ENCODE peak calls at places on chromosomes 4 and X, in nine cellular contexts. S, G, C, P, D, H, V, X and I are unnamed samples.

GRCh38 chrX:48826135-48826875 is at the start of gene ERAS:
- DNase-seq in G (no peak), S (no peak), C (no peak), H (no peak), D (no peak), V (no peak), P (no peak), X (no peak), I (no peak)

GRCh38 chrX:10087391-10087790 is 69.4 kb upstream of the CLCN4 start:
- DNase-seq in V (no peak), S (no peak), G (no peak), H (no peak), X (no peak), D (no peak), P (no peak), C (no peak), I (no peak)

GRCh38 chr4:38210396-38211114 is 250.4 kb downstream of the PTTG2 start:
- DNase-seq in S (no peak), G (no peak), D (no peak), V (no peak), H (no peak), P (no peak), C (no peak), X (peak; percentile 75), I (no peak)

GRCh38 chr4:37722000-37722638 is 35.9 kb upstream of the RELL1 start:
- DNase-seq in H (no peak), V (no peak), C (no peak), X (no peak), G (no peak), S (no peak), P (no peak), D (no peak), I (no peak)

GRCh38 chr4:163815776-163816175 is 321.3 kb downstream of the TMA16 start:
- DNase-seq in S (no peak), V (no peak), G (no peak), P (no peak), C (no peak), H (no peak), D (no peak), X (no peak), I (no peak)

GRCh38 chrX:12548746-12549145 is 242.5 kb upstream of the PRPS2 start:
- DNase-seq in C (no peak), H (no peak), G (no peak), V (no peak), X (no peak), D (no peak), P (no peak), S (no peak), I (no peak)

GRCh38 chr4:99117876-99118693 is 26.0 kb downstream of the ADH4 start:
- DNase-seq in D (no peak), G (no peak), C (no peak), S (no peak), H (no peak), P (no peak), X (no peak), V (no peak), I (peak; percentile 20)

GRCh38 chr4:173436149-173436579 is 37.2 kb upstream of the SCRG1 start:
- DNase-seq in H (no peak), G (no peak), V (no peak), P (no peak), X (peak; percentile 30), S (no peak), D (no peak), C (no peak), I (peak; percentile 47)

GRCh38 chr4:133402616-133403015 is 253.5 kb downstream of the PCDH10 start:
- DNase-seq in G (no peak), V (no peak), S (no peak), H (no peak), P (no peak), D (no peak), X (no peak), C (no peak), I (no peak)

GRCh38 chrX:72604112-72604511 is 31.5 kb upstream of the HDAC8 start:
- DNase-seq in D (no peak), G (no peak), X (no peak), S (no peak), C (no peak), V (no peak), H (no peak), P (no peak), I (no peak)

GRCh38 chrX:1451251-1451675 is 1.4 kb downstream of the ASMTL start:
- DNase-seq in D (no peak), V (peak; percentile 30), G (no peak), C (no peak), P (no peak), X (no peak), S (no peak), H (peak; percentile 27), I (no peak)

GRCh38 chrX:106952988-106953387 is 32.8 kb downstream of the CLDN2 start:
- DNase-seq in C (no peak), H (no peak), P (no peak), S (no peak), G (no peak), D (no peak), X (no peak), V (no peak), I (no peak)

GRCh38 chr4:153634737-153635353 is 49.2 kb upstream of the TLR2 start:
- DNase-seq in X (no peak), P (no peak), V (no peak), S (no peak), G (no peak), D (no peak), H (no peak), C (no peak), I (peak; percentile 41)

GRCh38 chr4:7419961-7420660 is 14.6 kb downstream of the PSAPL1 start:
- DNase-seq in H (no peak), G (no peak), S (peak; percentile 25), X (peak; percentile 62), C (no peak), V (peak; percentile 7), D (no peak), P (no peak), I (peak; percentile 43)

GRCh38 chr4:87919951-87920350 is 55.6 kb upstream of the SPP1 start:
- DNase-seq in D (no peak), X (no peak), G (no peak), S (no peak), C (no peak), P (no peak), V (no peak), H (no peak), I (no peak)

GRCh38 chr4:38663801-38664703 is at the start of gene KLF3:
- DNase-seq in G (peak; percentile 86), D (peak; percentile 91), V (peak; percentile 94), C (peak; percentile 73), P (peak; percentile 65), H (peak; percentile 98), S (peak; percentile 67), X (peak; percentile 90), I (peak; percentile 89)

GRCh38 chr4:107115185-107115847 is 79.2 kb upstream of the DKK2 start:
- DNase-seq in X (no peak), S (no peak), D (no peak), H (no peak), G (no peak), C (no peak), V (no peak), P (no peak), I (no peak)

GRCh38 chrX:72347366-72347765 is 41.7 kb upstream of the CITED1 start:
- DNase-seq in C (no peak), D (no peak), G (no peak), S (no peak), X (no peak), P (no peak), V (no peak), H (no peak), I (no peak)

GRCh38 chrX:153774576-153775292 is 6.1 kb upstream of the SRPK3 start:
- DNase-seq in P (no peak), S (no peak), X (no peak), G (no peak), C (no peak), D (no peak), H (peak; percentile 8), V (no peak), I (no peak)

GRCh38 chr4:19580090-19580489 is 671.6 kb upstream of the SLIT2 start:
- DNase-seq in V (no peak), G (no peak), P (no peak), D (no peak), S (no peak), C (no peak), X (no peak), H (no peak), I (no peak)

GRCh38 chr4:56656346-56656643 is 24.8 kb downstream of the HOPX start:
- DNase-seq in S (no peak), C (no peak), V (no peak), P (no peak), G (peak; percentile 29), H (peak; percentile 27), X (no peak), D (peak; percentile 41), I (no peak)

GRCh38 chr4:188550296-188550695 is 411.1 kb downstream of the TRIML1 start:
- DNase-seq in H (no peak), X (peak; percentile 6), G (no peak), V (no peak), D (no peak), C (no peak), S (no peak), P (no peak), I (no peak)

GRCh38 chr4:19213388-19213787 is 1038.3 kb upstream of the SLIT2 start:
- DNase-seq in D (no peak), C (no peak), P (no peak), V (no peak), S (no peak), H (no peak), G (no peak), X (peak; percentile 21), I (no peak)

GRCh38 chr4:25180524-25181131 is 20.4 kb upstream of the SEPSECS start:
- DNase-seq in P (no peak), H (no peak), C (no peak), S (peak; percentile 16), D (peak; percentile 9), V (no peak), X (no peak), G (no peak), I (peak; percentile 57)

GRCh38 chr4:87912164-87913004 is 63.1 kb upstream of the SPP1 start:
- DNase-seq in D (no peak), P (no peak), H (no peak), X (no peak), C (no peak), S (no peak), G (no peak), V (no peak), I (no peak)

GRCh38 chr4:87461281-87461700 is 38.9 kb downstream of the NUDT9 start:
- DNase-seq in G (no peak), P (no peak), V (no peak), X (no peak), H (no peak), C (no peak), D (no peak), S (no peak), I (no peak)

GRCh38 chrX:1423215-1423614 is 29.5 kb downstream of the ASMTL start:
- DNase-seq in D (no peak), X (no peak), V (no peak), H (no peak), S (no peak), C (no peak), P (no peak), G (no peak), I (no peak)

GRCh38 chr4:79865253-79865652 is 207.8 kb downstream of the ANTXR2 start:
- DNase-seq in V (no peak), X (peak; percentile 49), P (no peak), H (no peak), S (no peak), D (no peak), G (no peak), C (no peak), I (no peak)

GRCh38 chrX:12494400-12495138 is 296.6 kb upstream of the PRPS2 start:
- DNase-seq in X (no peak), D (no peak), V (no peak), P (no peak), H (no peak), G (no peak), C (no peak), S (no peak), I (no peak)

GRCh38 chrX:40100141-40100536 is 2.4 kb upstream of the BCOR start:
- DNase-seq in P (no peak), S (no peak), G (no peak), X (no peak), H (no peak), D (no peak), C (no peak), V (no peak), I (no peak)

GRCh38 chrX:119391279-119391678 is 7.9 kb upstream of the SLC25A43 start:
- DNase-seq in G (no peak), X (peak; percentile 32), P (no peak), S (no peak), C (no peak), H (no peak), V (no peak), D (no peak), I (peak; percentile 25)